ENCODE peak calls at places on chromosomes 13 and 19, in six cellular contexts. R is GM23338, S is kidney, P is neural progenitor cell, V is pancreas, Y is MG63. D is an unnamed sample.

GRCh38 chr13:106802917-106803316 is 235.0 kb upstream of the ARGLU1 start:
- DNase-seq in R (peak; percentile 47), S (no peak), Y (no peak), P (peak; percentile 51), V (no peak), D (no peak)

GRCh38 chr13:71626396-71626795 is 240.6 kb downstream of the DACH1 start:
- DNase-seq in V (no peak), P (no peak), R (no peak), Y (no peak), S (no peak), D (no peak)

GRCh38 chr13:79530270-79530669 is 49.3 kb downstream of the NDFIP2 start:
- DNase-seq in V (no peak), Y (no peak), P (no peak), S (no peak), R (no peak), D (no peak)

GRCh38 chr19:11168568-11168967 is 13.0 kb upstream of the SPC24 start:
- DNase-seq in Y (peak; percentile 92), S (no peak), P (no peak), V (no peak), R (no peak), D (peak; percentile 83)

GRCh38 chr19:7746903-7747884 is at the start of gene CD209:
- DNase-seq in P (no peak), Y (no peak), V (no peak), S (no peak), R (peak; percentile 17), D (no peak)

GRCh38 chr13:75219479-75220237 is 262.3 kb downstream of the TBC1D4 start:
- DNase-seq in S (peak; percentile 90), R (peak; percentile 88), Y (peak; percentile 60), P (peak; percentile 86), V (peak; percentile 37), D (peak; percentile 24)

GRCh38 chr19:917323-918151 is at the start of gene KISS1R:
- DNase-seq in S (no peak), R (peak; percentile 93), V (no peak), Y (no peak), P (peak; percentile 93), D (no peak)

GRCh38 chr13:75633285-75633684 is 2.8 kb upstream of the LMO7 start:
- DNase-seq in S (no peak), Y (peak; percentile 40), V (no peak), P (no peak), R (no peak), D (peak; percentile 71)

GRCh38 chr13:73103238-73103637 is 44.4 kb downstream of the KLF5 start:
- DNase-seq in S (no peak), Y (no peak), R (no peak), P (no peak), V (no peak), D (no peak)

GRCh38 chr13:47835470-47836228 is 165.4 kb downstream of the SUCLA2 start:
- DNase-seq in R (no peak), V (no peak), Y (no peak), S (no peak), P (no peak), D (no peak)

GRCh38 chr13:70310720-70311119 is 202.5 kb upstream of the KLHL1 start:
- DNase-seq in P (peak; percentile 46), V (no peak), S (no peak), Y (no peak), R (peak; percentile 79), D (no peak)

GRCh38 chr19:41734585-41734984 is 20.7 kb upstream of the CEACAM6 start:
- DNase-seq in R (no peak), P (no peak), S (no peak), Y (no peak), V (no peak), D (no peak)

GRCh38 chr19:18433735-18434398 is 4.1 kb downstream of the ISYNA1 start:
- DNase-seq in Y (no peak), P (peak; percentile 70), S (peak; percentile 85), R (peak; percentile 85), V (no peak), D (no peak)

GRCh38 chr19:1217366-1217765 is 11.8 kb downstream of the STK11 start:
- DNase-seq in Y (no peak), R (no peak), S (peak; percentile 74), P (no peak), V (no peak), D (no peak)

GRCh38 chr13:51594432-51594831 is 10.2 kb downstream of the WDFY2 start:
- DNase-seq in Y (no peak), V (no peak), S (no peak), R (no peak), P (no peak), D (no peak)

GRCh38 chr13:51588406-51588949 is 4.2 kb downstream of the WDFY2 start:
- DNase-seq in S (no peak), V (no peak), Y (no peak), P (peak; percentile 8), R (no peak), D (no peak)

GRCh38 chr13:51590231-51590630 is 6.0 kb downstream of the WDFY2 start:
- DNase-seq in Y (no peak), S (no peak), R (no peak), V (no peak), P (no peak), D (no peak)

GRCh38 chr13:51589793-51590192 is 5.5 kb downstream of the WDFY2 start:
- DNase-seq in V (no peak), R (no peak), P (no peak), S (no peak), Y (no peak), D (no peak)

GRCh38 chr13:51590966-51591627 is 6.8 kb downstream of the WDFY2 start:
- DNase-seq in R (peak; percentile 33), S (no peak), Y (peak; percentile 65), V (peak; percentile 26), P (no peak), D (peak; percentile 92)
- H3K4me3 ChIP-seq in R (no peak overlapping the region), S (peak overlapping the region; percentile 10), Y (no peak overlapping the region), V (no peak overlapping the region), P (no peak overlapping the region), D (no peak overlapping the region)

GRCh38 chr19:44968118-44968517 is 12.9 kb downstream of the CLPTM1 start:
- DNase-seq in V (no peak), P (no peak), S (no peak), R (no peak), Y (no peak), D (no peak)
- H3K4me3 ChIP-seq in V (no peak overlapping the region), P (no peak overlapping the region), S (no peak overlapping the region), R (no peak overlapping the region), Y (no peak overlapping the region), D (no peak overlapping the region)

DNA sequence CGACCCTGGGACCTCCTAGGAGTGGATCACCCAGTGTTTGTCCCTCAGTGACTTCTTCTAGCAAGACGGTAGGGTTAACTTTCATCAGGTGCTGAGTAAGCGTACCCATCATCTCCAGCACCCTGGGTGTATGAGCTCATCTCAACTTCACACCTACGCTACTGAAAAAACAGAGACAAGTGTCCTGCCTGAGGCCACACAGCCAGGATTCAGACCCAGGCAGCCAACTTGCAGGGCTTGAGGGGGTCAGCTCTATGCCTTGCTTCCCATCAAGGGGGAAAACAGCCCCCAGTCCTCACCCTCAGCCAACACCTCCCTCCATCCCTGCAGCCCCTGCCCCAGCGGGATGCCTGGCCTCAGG is 4.6 kb downstream of the TLE2 start:
- DNase-seq in P (no peak), Y (no peak), V (no peak), R (no peak), S (no peak), D (no peak)
- H3K4me3 ChIP-seq in P (peak overlapping the region; percentile 25), Y (no peak overlapping the region), V (no peak overlapping the region), R (peak overlapping the region; percentile 55), S (no peak overlapping the region), D (no peak overlapping the region)

GRCh38 chr13:24274452-24274971 is 34.9 kb upstream of the C1QTNF9 start:
- DNase-seq in V (no peak), Y (no peak), R (no peak), S (no peak), P (no peak), D (no peak)
- H3K4me3 ChIP-seq in V (no peak overlapping the region), Y (no peak overlapping the region), R (no peak overlapping the region), S (no peak overlapping the region), P (no peak overlapping the region), D (no peak overlapping the region)

GRCh38 chr19:49926520-49926919 is 2.5 kb upstream of the ATF5 start:
- DNase-seq in S (peak; percentile 41), Y (no peak), V (no peak), P (no peak), R (no peak), D (no peak)
- H3K4me3 ChIP-seq in S (no peak overlapping the region), Y (no peak overlapping the region), V (no peak overlapping the region), P (no peak overlapping the region), R (no peak overlapping the region), D (no peak overlapping the region)

D was measured in skeletal muscle cell.